ENCODE peak calls at places on chromosomes 5 and 9, in four cellular contexts. P is fibroblast of lung, U is dorsolateral prefrontal cortex, D is mesenchymal stem cell. H is an unnamed sample.

GRCh38 chr5:122415481-122416120 is 103.6 kb downstream of the SNCAIP start:
- DNase-seq in P (peak; percentile 62), D (peak; percentile 71), U (peak; percentile 53), H (peak; percentile 71)

GRCh38 chr5:54679686-54680085 is 162.1 kb downstream of the SNX18 start:
- DNase-seq in U (no peak), D (no peak), P (peak; percentile 16), H (no peak)

GRCh38 chr9:133238272-133238850 is 29.3 kb upstream of the OBP2B start:
- DNase-seq in D (peak; percentile 58), P (peak; percentile 6), U (no peak), H (peak; percentile 80)

GRCh38 chr5:79974896-79975295 is 16.2 kb downstream of the MTX3 start:
- DNase-seq in D (peak; percentile 39), P (peak; percentile 80), U (no peak), H (no peak)

GRCh38 chr5:141714542-141715303 is 32.7 kb upstream of the ARAP3 start:
- DNase-seq in P (no peak), D (no peak), U (no peak), H (no peak)

GRCh38 chr9:79134654-79135053 is 437.1 kb upstream of the TLE4 start:
- DNase-seq in D (peak; percentile 12), U (no peak), P (peak; percentile 71), H (no peak)

GRCh38 chr5:86968311-86968753 is 299.4 kb upstream of the RASA1 start:
- DNase-seq in P (peak; percentile 80), U (no peak), D (peak; percentile 66), H (peak; percentile 22)

GRCh38 chr5:7676455-7676854 is 174.5 kb downstream of the CFAP90 start:
- DNase-seq in U (no peak), D (no peak), P (peak; percentile 76), H (no peak)

GRCh38 chr9:87569008-87569908 is 71.6 kb downstream of the DAPK1 start:
- DNase-seq in U (no peak), P (peak; percentile 72), D (no peak), H (peak; percentile 48)

GRCh38 chr5:146662229-146662628 is 146.2 kb upstream of the GPR151 start:
- DNase-seq in U (no peak), P (no peak), D (peak; percentile 19), H (no peak)

GRCh38 chr5:131810510-131811249 is 13.9 kb upstream of the FNIP1 start:
- DNase-seq in U (no peak), P (no peak), D (peak; percentile 45), H (peak; percentile 72)

GRCh38 chr9:32069169-32069813 is 315.2 kb upstream of the ACO1 start:
- DNase-seq in D (no peak), U (no peak), P (no peak), H (no peak)

GRCh38 chr5:30331534-30331933 is 862.0 kb upstream of the CDH6 start:
- DNase-seq in D (no peak), U (no peak), P (no peak), H (no peak)

GRCh38 chr9:137042751-137043727 is 2.9 kb downstream of the NPDC1 start:
- DNase-seq in P (no peak), U (no peak), D (no peak), H (no peak)

GRCh38 chr9:25513509-25514033 is 164.7 kb downstream of the TUSC1 start:
- DNase-seq in D (no peak), P (no peak), U (no peak), H (no peak)

DNA sequence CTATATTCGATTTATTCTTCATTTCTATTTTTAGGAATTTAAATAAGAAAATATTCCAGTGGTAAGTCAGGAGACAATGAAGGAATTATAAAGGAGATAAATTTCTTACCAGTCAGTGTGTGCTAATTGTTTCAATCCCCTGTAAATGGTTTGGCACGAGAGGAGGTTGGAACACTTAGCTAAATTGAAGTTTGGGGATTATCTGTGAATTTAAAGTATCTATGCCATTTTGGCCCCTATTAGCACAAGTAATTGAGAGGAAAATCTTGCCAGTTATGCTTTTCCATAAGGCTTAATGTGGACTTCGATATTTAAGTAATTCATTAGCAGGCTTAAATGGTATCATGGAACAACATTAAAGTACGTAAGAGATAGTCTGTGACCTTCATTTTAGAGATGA is 860.8 kb downstream of the PTPRD start:
- DNase-seq in U (no peak), D (no peak), P (no peak), H (no peak)
- H3K27ac ChIP-seq in U (no peak overlapping the region), D (no peak overlapping the region), P (no peak overlapping the region), H (no peak overlapping the region)

GRCh38 chr5:135385576-135385975 is 13.5 kb downstream of the MACROH2A1 start:
- DNase-seq in D (no peak), U (no peak), P (no peak), H (no peak)

GRCh38 chr5:135384898-135385297 is 14.1 kb downstream of the MACROH2A1 start:
- DNase-seq in U (no peak), D (no peak), P (no peak), H (no peak)

GRCh38 chr5:135386886-135387628 is 12.0 kb downstream of the MACROH2A1 start:
- DNase-seq in P (peak; percentile 92), U (no peak), D (peak; percentile 84), H (peak; percentile 87)

GRCh38 chr5:135387629-135387960 is 11.4 kb downstream of the MACROH2A1 start:
- DNase-seq in U (no peak), D (peak; percentile 19), P (no peak), H (no peak)

GRCh38 chr5:135386096-135386495 is 12.9 kb downstream of the MACROH2A1 start:
- DNase-seq in D (no peak), U (no peak), P (peak; percentile 47), H (peak; percentile 95)
- H3K27ac ChIP-seq in D (peak overlapping the region; percentile 14), U (no peak overlapping the region), P (peak overlapping the region; percentile 75), H (peak overlapping the region; percentile 92)

GRCh38 chr9:2469681-2470141 is 151.9 kb upstream of the VLDLR start:
- DNase-seq in U (no peak), P (peak; percentile 20), D (peak; percentile 28), H (no peak)
- H3K27ac ChIP-seq in U (no peak overlapping the region), P (no peak overlapping the region), D (no peak overlapping the region), H (no peak overlapping the region)

GRCh38 chr9:98941946-98942523 is 1.7 kb upstream of the COL15A1 start:
- DNase-seq in P (no peak), U (no peak), D (no peak), H (no peak)
- H3K27ac ChIP-seq in P (no peak overlapping the region), U (no peak overlapping the region), D (no peak overlapping the region), H (no peak overlapping the region)

GRCh38 chr5:173868096-173868879 is 19.9 kb upstream of the CPEB4 start:
- DNase-seq in P (peak; percentile 71), D (peak; percentile 55), U (no peak), H (no peak)

GRCh38 chr5:173869316-173869715 is 18.8 kb upstream of the CPEB4 start:
- DNase-seq in D (no peak), P (no peak), U (peak; percentile 81), H (no peak)

GRCh38 chr5:173864126-173865075 is 23.7 kb upstream of the CPEB4 start:
- DNase-seq in P (no peak), D (no peak), U (no peak), H (peak; percentile 51)

GRCh38 chr5:173867173-173867679 is 20.9 kb upstream of the CPEB4 start:
- DNase-seq in U (no peak), P (no peak), D (no peak), H (no peak)

DNA sequence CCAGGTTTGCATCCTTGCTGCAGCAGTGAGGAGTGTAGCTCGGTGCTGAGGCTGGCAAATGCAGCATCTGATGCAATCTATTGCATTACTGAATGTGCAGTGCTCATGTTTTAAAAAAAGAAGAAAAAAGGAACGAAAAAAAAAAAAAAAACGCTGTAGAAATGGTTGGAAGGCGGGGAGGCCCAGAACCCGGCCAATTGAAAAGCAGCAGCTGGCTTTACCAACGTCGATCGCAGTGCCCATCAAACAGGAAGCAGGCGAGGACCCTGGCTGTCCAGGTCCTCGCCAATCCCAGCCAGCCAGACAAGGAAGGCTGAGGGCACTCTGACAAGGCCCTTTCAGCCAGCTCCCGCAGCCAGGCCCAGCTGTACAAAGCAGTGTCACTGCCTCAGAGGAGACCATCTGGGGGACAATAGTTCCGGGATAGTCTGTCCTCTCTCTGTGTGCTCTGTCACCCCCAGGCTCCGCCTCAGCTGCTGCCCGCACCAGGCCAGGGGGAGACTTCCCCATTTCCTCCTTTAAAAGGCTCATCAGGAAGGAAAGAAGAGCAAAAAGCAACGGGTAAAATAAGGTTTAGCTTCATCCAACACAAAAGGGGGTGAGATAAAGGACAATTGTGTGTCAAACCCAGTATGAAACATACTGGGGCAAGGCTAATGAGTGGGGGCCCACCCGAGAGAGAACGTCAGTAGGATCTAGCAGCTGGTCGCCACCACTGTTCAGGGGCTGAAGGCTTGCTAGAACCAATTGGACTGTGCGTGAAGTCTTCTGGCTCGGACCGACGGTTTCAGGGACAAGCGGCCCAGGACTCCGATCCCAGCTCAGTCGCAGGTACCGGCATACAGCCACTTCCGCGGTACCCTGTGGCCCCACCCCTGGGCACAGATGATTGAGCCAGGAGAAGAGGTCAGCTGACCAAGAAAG is 21.6 kb upstream of the CPEB4 start:
- DNase-seq in U (peak; percentile 94), P (no peak), D (no peak), H (no peak)
- H3K27ac ChIP-seq in U (peak overlapping the region; percentile 97), P (no peak overlapping the region), D (no peak overlapping the region), H (no peak overlapping the region)

GRCh38 chr9:121750715-121751623 is 99.5 kb downstream of the DAB2IP start:
- DNase-seq in U (peak; percentile 86), D (no peak), P (no peak), H (no peak)
- H3K27ac ChIP-seq in U (peak overlapping the region; percentile 83), D (no peak overlapping the region), P (no peak overlapping the region), H (no peak overlapping the region)

DNA sequence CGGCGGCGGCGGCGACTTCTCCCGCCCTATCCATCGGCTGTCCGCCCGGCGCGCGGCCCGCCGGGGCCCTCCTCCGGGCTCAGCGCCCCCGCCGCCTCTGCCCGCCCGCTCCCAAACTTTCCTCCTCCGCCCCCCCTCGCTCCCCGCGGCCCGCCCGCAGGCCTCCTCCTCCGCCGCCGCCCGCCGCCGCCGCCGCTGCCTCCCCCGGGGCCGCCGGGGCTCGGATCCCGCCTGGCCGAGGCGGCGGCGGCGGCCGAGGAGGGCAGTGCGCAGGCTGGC is 460 bp upstream of the PBX3 start:
- DNase-seq in U (no peak), P (no peak), D (no peak), H (no peak)
- H3K27ac ChIP-seq in U (peak overlapping the region; percentile 90), P (no peak overlapping the region), D (no peak overlapping the region), H (no peak overlapping the region)

H was measured in osteoblast.